ENCODE peak calls at places on chromosomes 7 and 10, in five cellular contexts. Y, B, E, V and C are unnamed samples.

GRCh38 chr7:44508328-44508990 is 18.0 kb upstream of the NUDCD3 start:
- DNase-seq in Y (no peak), E (no peak), V (no peak), B (no peak), C (no peak)

GRCh38 chr7:36563706-36564325 is 160.5 kb downstream of the AOAH start:
- DNase-seq in B (no peak), Y (no peak), E (no peak), V (no peak), C (no peak)

GRCh38 chr10:52740913-52741675 is 31.5 kb downstream of the MBL2 start:
- DNase-seq in B (peak), Y (peak), V (no peak), E (peak), C (no peak)

GRCh38 chr10:12048547-12048946 is 5.9 kb upstream of the UPF2 start:
- DNase-seq in Y (no peak), V (no peak), B (no peak), E (no peak), C (no peak)

GRCh38 chr7:43905209-43905946 is 1.0 kb downstream of the URGCP start:
- DNase-seq in B (no peak), E (no peak), V (no peak), Y (peak), C (no peak)

GRCh38 chr7:112554591-112554990 is 73.8 kb downstream of the LSMEM1 start:
- DNase-seq in V (no peak), B (no peak), E (no peak), Y (no peak), C (no peak)

GRCh38 chr7:931871-932650 is 22.4 kb downstream of the ADAP1 start:
- DNase-seq in V (no peak), B (no peak), E (no peak), Y (no peak), C (no peak)

GRCh38 chr7:37921340-37921805 is 933 bp downstream of the EPDR1 start:
- DNase-seq in V (peak), E (no peak), B (peak), Y (no peak), C (no peak)

GRCh38 chr7:142420554-142421362 is 162.9 kb upstream of the PRSS58 start:
- DNase-seq in Y (peak), B (no peak), V (no peak), E (no peak), C (no peak)

GRCh38 chr7:99165816-99166215 is 21.9 kb upstream of the SMURF1 start:
- DNase-seq in Y (no peak), V (no peak), E (no peak), B (no peak), C (no peak)

GRCh38 chr10:102419561-102420442 is 834 bp upstream of the FBXL15 start:
- DNase-seq in B (peak), V (peak), E (peak), Y (peak), C (peak)

GRCh38 chr7:6487184-6487545 is 39.4 kb upstream of the DAGLB start:
- DNase-seq in Y (no peak), E (no peak), V (no peak), B (no peak), C (no peak)

GRCh38 chr7:114081606-114082425 is 163.0 kb upstream of the PPP1R3A start:
- DNase-seq in B (no peak), E (peak), V (no peak), Y (peak), C (no peak)

GRCh38 chr7:70271617-70272081 is 673.4 kb downstream of the AUTS2 start:
- DNase-seq in Y (no peak), B (no peak), E (no peak), V (no peak), C (no peak)

GRCh38 chr7:95863-96260 is 96.5 kb upstream of the FAM20C start:
- DNase-seq in E (no peak), V (no peak), B (no peak), Y (no peak), C (no peak)

GRCh38 chr10:120634629-120635028 is 177.6 kb downstream of the PLPP4 start:
- DNase-seq in Y (no peak), V (no peak), B (no peak), E (peak), C (no peak)
- TF ChIP-seq CTCF in Y (no peak), V (no peak), B (peak), E (no peak), C (no peak)

GRCh38 chr10:99973190-99973589 is 36.6 kb downstream of the DNMBP start:
- DNase-seq in V (no peak), Y (no peak), B (no peak), E (no peak), C (no peak)
- TF ChIP-seq CTCF in V (peak), Y (peak), B (peak), E (peak), C (no peak)

DNA sequence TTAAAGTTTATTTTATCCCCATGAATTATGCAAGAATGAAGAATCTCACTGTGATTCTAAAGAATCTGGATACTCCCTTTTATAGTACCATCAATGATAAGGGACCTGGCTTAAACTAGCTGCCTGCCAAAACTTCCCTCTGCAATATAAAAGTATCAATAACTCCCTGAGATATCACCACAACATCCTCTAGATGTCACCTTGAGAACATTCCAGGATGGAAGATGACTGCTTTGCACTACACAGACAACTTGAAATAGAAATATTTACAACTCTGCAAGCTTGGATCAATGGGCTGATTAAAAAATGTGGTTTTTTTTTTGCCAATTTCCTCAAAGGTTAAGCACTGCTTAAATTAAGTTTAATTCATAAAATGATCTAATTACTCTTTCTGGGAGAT is 142.0 kb downstream of the SLC25A13 start:
- DNase-seq in E (no peak), B (no peak), V (no peak), Y (no peak), C (no peak)
- TF ChIP-seq CTCF in E (no peak), B (no peak), V (no peak), Y (no peak), C (no peak)

GRCh38 chr7:66844552-66845381 is 76.3 kb upstream of the TMEM248 start:
- DNase-seq in V (peak), B (peak), Y (peak), E (peak), C (peak)
- TF ChIP-seq CTCF in V (peak), B (peak), Y (peak), E (peak), C (peak)

DNA sequence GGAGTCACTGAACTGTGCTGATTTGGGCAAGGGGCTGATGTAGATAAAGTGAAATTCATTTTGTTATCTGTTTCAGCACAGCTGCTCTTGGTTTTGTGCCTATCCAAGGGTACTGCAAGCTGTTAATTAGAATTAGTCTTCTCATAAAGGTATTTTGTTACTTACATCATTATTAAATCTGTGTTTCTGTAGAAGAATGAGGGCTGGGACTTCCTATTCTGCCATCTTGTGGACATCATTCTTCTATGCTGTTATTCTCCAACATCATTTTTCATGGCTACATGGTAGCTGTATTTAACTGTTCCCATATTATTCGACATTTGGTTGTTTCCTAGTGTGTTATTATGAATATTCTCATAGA is 76.2 kb upstream of the CCDC71L start:
- DNase-seq in B (no peak), E (no peak), Y (no peak), V (no peak), C (no peak)
- TF ChIP-seq CTCF in B (peak), E (peak), Y (peak), V (peak), C (no peak)

GRCh38 chr10:119290301-119291036 is 83.1 kb downstream of the GRK5 start:
- DNase-seq in E (no peak), B (no peak), V (no peak), Y (peak), C (no peak)
- TF ChIP-seq CTCF in E (no peak), B (no peak), V (no peak), Y (peak), C (no peak)

DNA sequence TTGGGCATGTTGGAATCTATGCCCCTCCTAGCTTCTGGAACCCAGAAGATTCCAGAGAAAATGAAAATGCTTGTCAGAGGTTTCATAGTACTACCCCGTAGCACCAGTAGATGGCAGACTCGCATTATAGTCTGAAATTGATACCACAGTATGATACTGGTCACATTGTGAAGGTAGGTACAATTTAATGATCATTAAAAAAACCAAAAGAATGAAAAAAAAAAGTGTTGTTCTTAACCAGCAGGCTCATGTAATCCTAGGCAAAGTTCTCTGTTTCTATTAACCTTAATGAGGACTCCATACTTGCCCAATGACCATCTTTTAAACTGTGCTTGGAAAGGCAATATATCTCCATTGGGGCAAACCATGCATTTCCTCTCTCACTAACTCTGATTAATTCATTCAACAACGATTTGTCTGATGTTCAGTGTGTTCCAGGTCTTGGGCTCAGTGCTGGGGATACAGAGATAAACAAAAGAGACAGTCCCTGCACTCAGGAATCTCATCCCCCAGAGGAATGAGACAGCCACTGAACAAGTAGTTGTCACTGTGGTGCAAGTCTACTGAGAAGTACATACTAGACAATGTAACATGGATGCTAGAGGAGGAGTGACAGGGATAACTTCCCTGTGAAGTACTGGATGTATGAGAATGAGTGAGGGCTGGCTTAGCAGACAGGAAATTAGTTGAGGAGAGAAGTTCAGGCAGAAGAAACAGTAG is 223.5 kb upstream of the PHYHIPL start:
- DNase-seq in E (peak), V (no peak), Y (peak), B (peak), C (no peak)
- TF ChIP-seq CTCF in E (peak), V (peak), Y (peak), B (peak), C (peak)

GRCh38 chr7:91031757-91032156 is 232.5 kb upstream of the FZD1 start:
- DNase-seq in B (no peak), E (no peak), Y (no peak), V (no peak), C (no peak)
- TF ChIP-seq CTCF in B (no peak), E (no peak), Y (no peak), V (no peak), C (no peak)